ENCODE peak calls at places on chromosome 16, in six cellular contexts. R, Y, L, J, K and H are unnamed samples.

GRCh38 chr16:592518-593306 is 2.8 kb downstream of the RAB40C start:
- DNase-seq in R (no peak), L (no peak), J (peak; percentile 73), Y (no peak), K (peak; percentile 61), H (no peak)

GRCh38 chr16:68444058-68444657 is 4.2 kb downstream of the SMPD3 start:
- DNase-seq in R (no peak), L (peak; percentile 84), J (no peak), K (no peak), Y (no peak), H (no peak)

GRCh38 chr16:88022076-88023042 is 71.1 kb downstream of the BANP start:
- DNase-seq in R (no peak), L (no peak), K (no peak), J (peak; percentile 23), Y (no peak), H (no peak)

GRCh38 chr16:50153648-50154368 is 702 bp downstream of the TENT4B start:
- DNase-seq in J (peak; percentile 43), L (no peak), R (no peak), Y (no peak), K (peak; percentile 31), H (peak; percentile 60)

GRCh38 chr16:15597822-15598647 is 44.9 kb downstream of the MARF1 start:
- DNase-seq in Y (no peak), R (no peak), K (no peak), J (no peak), L (no peak), H (no peak)

GRCh38 chr16:50506543-50506937 is 41.7 kb upstream of the NKD1 start:
- DNase-seq in R (no peak), L (no peak), J (no peak), Y (no peak), K (no peak), H (no peak)

GRCh38 chr16:81155769-81156168 is 59.6 kb upstream of the GCSH start:
- DNase-seq in K (no peak), J (no peak), Y (no peak), R (no peak), L (no peak), H (no peak)

GRCh38 chr16:522320-523096 is 5.0 kb upstream of the CAPN15 start:
- DNase-seq in L (no peak), Y (no peak), K (no peak), J (no peak), R (no peak), H (peak; percentile 15)

GRCh38 chr16:57185446-57185944 is 344 bp downstream of the PSME3IP1 start:
- DNase-seq in J (no peak), Y (no peak), L (peak; percentile 67), K (peak; percentile 43), R (no peak), H (no peak)

GRCh38 chr16:54345231-54345630 is 58.6 kb upstream of the IRX3 start:
- DNase-seq in L (no peak), K (no peak), J (no peak), Y (no peak), R (no peak), H (no peak)

DNA sequence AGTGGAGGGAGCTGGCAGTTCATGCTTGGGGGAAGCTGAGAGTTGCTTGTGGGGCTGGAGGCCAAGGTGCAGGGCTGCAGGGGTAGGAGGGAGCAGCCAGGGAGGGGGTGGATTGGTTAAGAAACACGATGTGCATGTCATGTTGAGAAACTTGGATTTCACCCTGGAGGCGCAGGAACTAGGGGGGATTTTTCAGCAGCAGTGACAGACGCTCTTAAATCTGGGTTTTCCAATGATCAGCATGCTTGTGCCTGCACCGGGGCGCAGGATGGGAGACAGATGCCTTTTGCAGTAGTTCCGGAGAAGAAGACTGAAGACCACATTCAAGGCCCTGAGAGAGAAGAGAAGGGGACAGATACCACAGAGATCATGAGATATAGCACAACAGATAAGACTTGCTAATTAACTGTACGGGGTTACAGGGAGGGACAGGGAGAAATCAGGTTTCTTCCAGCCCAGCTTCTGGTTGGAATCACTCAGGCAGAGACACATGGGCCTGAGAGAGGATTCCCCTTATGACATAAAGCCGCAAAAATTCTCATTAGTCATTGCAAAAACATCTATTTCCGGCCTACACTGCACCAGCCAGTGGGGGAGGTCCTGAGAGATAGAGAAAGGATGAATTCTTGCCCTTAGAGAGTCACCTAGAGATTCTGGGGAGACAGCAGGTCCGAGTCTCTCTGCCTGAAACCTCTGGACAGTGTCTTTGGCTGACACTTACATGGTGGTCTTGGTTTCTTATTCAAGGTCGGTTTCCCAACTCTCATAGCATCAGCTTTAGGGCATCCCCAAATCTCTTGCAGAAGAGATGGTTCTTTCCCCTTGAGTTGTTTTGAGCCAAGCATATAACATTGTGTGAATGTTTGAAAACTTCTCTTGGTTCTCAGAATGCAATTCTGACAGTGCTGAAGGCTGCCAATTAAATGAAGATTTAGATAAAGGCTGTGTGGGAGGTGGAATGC is 27.1 kb downstream of the CDH13 start:
- DNase-seq in L (peak; percentile 66), R (peak; percentile 90), J (no peak), K (no peak), Y (peak; percentile 82), H (peak; percentile 74)
- H3K4me3 ChIP-seq in L (no peak overlapping the region), R (peak overlapping the region; percentile 20), J (no peak overlapping the region), K (no peak overlapping the region), Y (peak overlapping the region; percentile 40), H (peak overlapping the region; percentile 11)

GRCh38 chr16:27203429-27204231 is at the start of gene KDM8:
- DNase-seq in K (peak; percentile 99), R (peak; percentile 99), L (peak; percentile 100), J (peak; percentile 98), Y (peak; percentile 99), H (peak; percentile 99)
- TF ChIP-seq CTCF in K (no peak), R (no peak), L (no peak), J (no peak), Y (no peak), H (no peak)

DNA sequence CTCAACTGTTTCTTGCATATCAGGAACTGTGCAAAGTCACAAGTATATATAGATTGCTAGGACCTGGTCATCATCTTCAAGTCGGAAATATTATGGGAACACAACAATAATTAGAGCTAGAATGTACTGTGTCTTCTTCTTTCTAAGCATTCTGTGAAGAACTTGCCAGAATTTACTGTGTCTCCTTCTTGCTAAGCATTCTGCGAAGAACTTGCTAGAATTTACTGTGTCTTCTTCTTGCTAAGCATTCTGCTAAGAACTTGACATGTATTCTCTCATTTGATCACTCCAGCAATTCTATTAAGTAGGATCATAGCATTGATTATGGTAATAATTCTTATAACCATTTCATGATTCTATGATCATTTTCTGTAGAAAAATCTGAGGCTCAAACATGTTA is 231.7 kb downstream of the FOXL1 start:
- DNase-seq in J (no peak), Y (no peak), K (no peak), L (no peak), R (no peak), H (no peak)
- H3K27me3 ChIP-seq in J (peaks cover 37% of the 10 kb centered on the region), Y (no peaks in the 10 kb centered on the region), K (no peaks in the 10 kb centered on the region), L (peaks cover 71% of the 10 kb centered on the region), R (no peaks in the 10 kb centered on the region), H (peaks cover 4% of the 10 kb centered on the region)

GRCh38 chr16:10641953-10642949 is 52.5 kb downstream of the TEKT5 start:
- DNase-seq in R (no peak), K (no peak), L (no peak), J (no peak), Y (no peak), H (no peak)
- H3K4me3 ChIP-seq in R (no peak overlapping the region), K (no peak overlapping the region), L (no peak overlapping the region), J (no peak overlapping the region), Y (no peak overlapping the region), H (no peak overlapping the region)

DNA sequence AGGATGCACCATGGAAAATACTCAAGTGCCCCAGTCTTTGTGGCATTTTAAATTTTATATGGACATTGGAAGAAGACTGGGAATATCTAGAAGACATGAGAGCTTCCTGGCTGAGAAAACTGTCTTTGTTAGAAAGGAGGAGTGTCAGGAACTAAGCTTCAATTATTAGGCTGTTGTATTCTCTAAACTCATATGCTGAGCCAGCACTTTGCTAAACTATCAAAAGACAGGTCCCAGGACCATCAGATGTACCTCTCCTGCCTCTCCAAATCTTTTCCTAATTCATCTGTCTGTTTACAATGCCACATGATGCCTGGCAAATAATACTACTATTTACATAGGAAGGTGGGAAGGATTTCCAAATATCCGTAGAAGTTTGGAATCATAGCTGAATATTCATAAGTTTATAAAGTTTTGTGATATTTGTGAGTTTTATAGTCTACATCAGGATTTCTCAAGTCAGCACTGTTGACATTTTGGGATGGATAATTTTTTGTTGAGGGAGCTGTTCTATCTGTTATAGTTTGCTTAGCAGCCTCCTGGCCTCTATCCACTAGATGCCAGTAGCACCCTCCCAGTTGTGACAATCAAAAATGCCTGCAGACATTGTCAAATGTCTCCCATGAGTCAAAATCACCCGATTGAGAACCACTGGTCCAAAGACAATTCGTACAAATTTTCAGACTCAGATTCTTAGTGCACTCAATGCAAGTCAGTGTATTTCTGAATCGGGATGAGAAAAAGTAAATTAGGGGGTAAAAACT is 61.2 kb upstream of the NETO2 start:
- DNase-seq in J (no peak), K (no peak), L (no peak), R (no peak), Y (no peak), H (no peak)
- TF ChIP-seq CTCF in J (no peak), K (no peak), L (no peak), R (no peak), Y (peak; percentile 12), H (no peak)

GRCh38 chr16:71288570-71288889 is 672 bp downstream of the CMTR2 start:
- DNase-seq in Y (no peak), L (peak; percentile 35), J (no peak), K (no peak), R (no peak), H (peak; percentile 6)

GRCh38 chr16:71289732-71290062 is 495 bp upstream of the CMTR2 start:
- DNase-seq in Y (no peak), K (no peak), R (no peak), J (no peak), L (no peak), H (no peak)

GRCh38 chr16:71287903-71288302 is 1.3 kb downstream of the CMTR2 start:
- DNase-seq in J (no peak), L (peak; percentile 26), Y (no peak), K (no peak), R (no peak), H (no peak)

GRCh38 chr16:71287454-71287853 is 1.7 kb downstream of the CMTR2 start:
- DNase-seq in Y (no peak), R (no peak), J (no peak), K (no peak), L (no peak), H (no peak)

DNA sequence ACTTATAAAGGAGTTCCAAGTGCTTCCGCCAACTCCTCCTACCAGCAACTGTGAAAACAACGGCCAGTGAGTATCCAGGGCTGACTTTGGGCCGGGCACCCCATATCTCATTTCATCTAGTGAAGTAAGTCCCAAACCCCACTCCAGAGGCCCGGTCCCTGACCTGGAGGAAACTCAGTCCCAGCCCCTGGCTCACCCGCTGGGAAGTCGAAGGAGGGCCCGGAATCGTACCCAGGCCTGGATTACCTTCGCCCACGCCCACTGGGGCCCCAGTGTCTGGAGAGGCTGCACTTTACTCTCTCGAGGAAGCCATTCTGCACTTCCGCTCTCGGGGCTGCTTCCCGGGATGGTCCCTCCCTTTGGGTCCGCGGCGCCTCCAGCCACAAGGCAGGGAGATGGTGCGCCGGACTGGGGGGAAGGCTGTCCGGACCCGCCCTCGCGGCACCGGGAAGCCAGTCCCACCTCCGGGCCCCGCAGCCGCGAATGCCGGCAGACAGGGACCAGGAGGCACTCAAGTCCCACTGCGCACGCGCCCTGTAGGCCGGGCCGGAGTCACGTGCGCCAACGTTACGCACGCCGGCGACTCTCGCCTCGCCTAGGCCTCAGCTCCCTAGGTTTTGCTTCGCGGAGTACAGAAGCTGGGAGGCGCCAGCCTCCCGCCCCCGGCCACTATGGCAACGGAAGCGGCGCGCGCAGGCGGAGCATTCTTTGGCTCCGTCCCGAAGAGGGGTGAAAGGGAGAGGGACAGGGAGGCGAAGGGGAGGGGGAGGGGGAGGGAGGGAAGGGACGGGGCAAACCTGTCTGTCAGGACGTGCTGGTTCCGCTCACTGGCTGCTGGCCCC is at the start of gene CMTR2:
- DNase-seq in R (peak; percentile 86), K (peak; percentile 92), L (peak; percentile 99), Y (peak; percentile 96), J (peak; percentile 95), H (peak; percentile 97)
- H3K27me3 ChIP-seq in R (no peaks in the 10 kb centered on the region), K (no peaks in the 10 kb centered on the region), L (no peaks in the 10 kb centered on the region), Y (peaks cover 4% of the 10 kb centered on the region), J (no peaks in the 10 kb centered on the region), H (no peaks in the 10 kb centered on the region)